ENCODE peak calls at places on chromosomes 4 and X, in six cellular contexts. One of them, this sample, is unnamed.

GRCh38 chrX:42119076-42119475 is 195.7 kb upstream of the CASK start:
- DNase-seq in A549: peak; percentile 25
- DNase-seq in fibroblast of mammary gland: peak; percentile 73
- DNase-seq in thyroid gland: no peak
- DNase-seq in fibroblast of pulmonary artery: peak; percentile 94
- DNase-seq in cardiac muscle cell: no peak
- DNase-seq in this sample: no peak

GRCh38 chr4:184280104-184280503 is 62.4 kb upstream of the ENPP6 start:
- DNase-seq in A549: no peak
- DNase-seq in fibroblast of mammary gland: no peak
- DNase-seq in thyroid gland: no peak
- DNase-seq in fibroblast of pulmonary artery: no peak
- DNase-seq in cardiac muscle cell: no peak
- DNase-seq in this sample: no peak

GRCh38 chrX:34629572-34629971 is 27.5 kb downstream of the TMEM47 start:
- DNase-seq in A549: no peak
- DNase-seq in fibroblast of mammary gland: peak; percentile 68
- DNase-seq in thyroid gland: no peak
- DNase-seq in fibroblast of pulmonary artery: no peak
- DNase-seq in cardiac muscle cell: no peak
- DNase-seq in this sample: no peak

GRCh38 chr4:54187148-54187547 is 41.9 kb upstream of the PDGFRA start:
- DNase-seq in A549: no peak
- DNase-seq in fibroblast of mammary gland: no peak
- DNase-seq in thyroid gland: peak; percentile 3
- DNase-seq in fibroblast of pulmonary artery: peak; percentile 54
- DNase-seq in cardiac muscle cell: peak; percentile 11
- DNase-seq in this sample: no peak

GRCh38 chrX:1610166-1610565 is 4.7 kb upstream of the ASMT start:
- DNase-seq in A549: no peak
- DNase-seq in fibroblast of mammary gland: no peak
- DNase-seq in thyroid gland: no peak
- DNase-seq in fibroblast of pulmonary artery: no peak
- DNase-seq in cardiac muscle cell: no peak
- DNase-seq in this sample: no peak

GRCh38 chrX:63713510-63713909 is 71.5 kb downstream of the ARHGEF9 start:
- DNase-seq in A549: no peak
- DNase-seq in fibroblast of mammary gland: peak; percentile 2
- DNase-seq in thyroid gland: peak; percentile 82
- DNase-seq in fibroblast of pulmonary artery: peak; percentile 42
- DNase-seq in cardiac muscle cell: peak; percentile 68
- DNase-seq in this sample: no peak

GRCh38 chr4:6926081-6926480 is 16.5 kb downstream of the TBC1D14 start:
- DNase-seq in A549: no peak
- DNase-seq in fibroblast of mammary gland: no peak
- DNase-seq in thyroid gland: no peak
- DNase-seq in fibroblast of pulmonary artery: no peak
- DNase-seq in cardiac muscle cell: no peak
- DNase-seq in this sample: no peak

GRCh38 chr4:124936427-124936826 is 223.9 kb upstream of the ANKRD50 start:
- DNase-seq in A549: no peak
- DNase-seq in fibroblast of mammary gland: peak; percentile 38
- DNase-seq in thyroid gland: peak; percentile 60
- DNase-seq in fibroblast of pulmonary artery: peak; percentile 80
- DNase-seq in cardiac muscle cell: peak; percentile 75
- DNase-seq in this sample: no peak

GRCh38 chrX:120147537-120147936 is 10.9 kb upstream of the RHOXF2 start:
- DNase-seq in A549: no peak
- DNase-seq in fibroblast of mammary gland: no peak
- DNase-seq in thyroid gland: no peak
- DNase-seq in fibroblast of pulmonary artery: no peak
- DNase-seq in cardiac muscle cell: no peak
- DNase-seq in this sample: no peak

GRCh38 chrX:143648705-143649104 is 12.8 kb upstream of the SLITRK4 start:
- DNase-seq in A549: no peak
- DNase-seq in fibroblast of mammary gland: no peak
- DNase-seq in thyroid gland: peak; percentile 2
- DNase-seq in fibroblast of pulmonary artery: no peak
- DNase-seq in cardiac muscle cell: no peak
- DNase-seq in this sample: no peak

GRCh38 chr4:149766135-149766534 is 49.5 kb downstream of the IQCM start:
- DNase-seq in A549: no peak
- DNase-seq in fibroblast of mammary gland: no peak
- DNase-seq in thyroid gland: no peak
- DNase-seq in fibroblast of pulmonary artery: no peak
- DNase-seq in cardiac muscle cell: no peak
- DNase-seq in this sample: no peak

GRCh38 chrX:109782994-109783711 is 50.1 kb upstream of the ACSL4 start:
- DNase-seq in A549: no peak
- DNase-seq in fibroblast of mammary gland: peak; percentile 20
- DNase-seq in thyroid gland: no peak
- DNase-seq in fibroblast of pulmonary artery: no peak
- DNase-seq in cardiac muscle cell: no peak
- DNase-seq in this sample: no peak

GRCh38 chrX:23816179-23816578 is 33.2 kb downstream of the SAT1 start:
- DNase-seq in A549: no peak
- DNase-seq in fibroblast of mammary gland: no peak
- DNase-seq in thyroid gland: no peak
- DNase-seq in fibroblast of pulmonary artery: no peak
- DNase-seq in cardiac muscle cell: no peak
- DNase-seq in this sample: no peak

GRCh38 chr4:71254451-71255012 is 84.3 kb upstream of the SLC4A4 start:
- DNase-seq in A549: no peak
- DNase-seq in fibroblast of mammary gland: no peak
- DNase-seq in thyroid gland: no peak
- DNase-seq in fibroblast of pulmonary artery: no peak
- DNase-seq in cardiac muscle cell: no peak
- DNase-seq in this sample: no peak

GRCh38 chrX:97401586-97402101 is 517.9 kb downstream of the RPA4 start:
- DNase-seq in A549: no peak
- DNase-seq in fibroblast of mammary gland: peak; percentile 40
- DNase-seq in thyroid gland: no peak
- DNase-seq in fibroblast of pulmonary artery: peak; percentile 17
- DNase-seq in cardiac muscle cell: no peak
- DNase-seq in this sample: no peak

GRCh38 chrX:95762716-95763115 is 921.9 kb upstream of the DIAPH2 start:
- DNase-seq in A549: no peak
- DNase-seq in fibroblast of mammary gland: no peak
- DNase-seq in thyroid gland: no peak
- DNase-seq in fibroblast of pulmonary artery: no peak
- DNase-seq in cardiac muscle cell: peak; percentile 46
- DNase-seq in this sample: no peak

GRCh38 chrX:95760356-95760755 is 924.3 kb upstream of the DIAPH2 start:
- DNase-seq in A549: no peak
- DNase-seq in fibroblast of mammary gland: no peak
- DNase-seq in thyroid gland: no peak
- DNase-seq in fibroblast of pulmonary artery: no peak
- DNase-seq in cardiac muscle cell: no peak
- DNase-seq in this sample: no peak

GRCh38 chrX:95764972-95765451 is 919.6 kb upstream of the DIAPH2 start:
- DNase-seq in A549: no peak
- DNase-seq in fibroblast of mammary gland: peak; percentile 44
- DNase-seq in thyroid gland: no peak
- DNase-seq in fibroblast of pulmonary artery: peak; percentile 64
- DNase-seq in cardiac muscle cell: peak; percentile 75
- DNase-seq in this sample: no peak
- TF ChIP-seq CTCF in A549: peak; percentile 37
- TF ChIP-seq CTCF in fibroblast of mammary gland: peak; percentile 46
- TF ChIP-seq CTCF in thyroid gland: no peak
- TF ChIP-seq CTCF in fibroblast of pulmonary artery: peak; percentile 43
- TF ChIP-seq CTCF in cardiac muscle cell: peak; percentile 42
- TF ChIP-seq CTCF in this sample: peak; percentile 66

DNA sequence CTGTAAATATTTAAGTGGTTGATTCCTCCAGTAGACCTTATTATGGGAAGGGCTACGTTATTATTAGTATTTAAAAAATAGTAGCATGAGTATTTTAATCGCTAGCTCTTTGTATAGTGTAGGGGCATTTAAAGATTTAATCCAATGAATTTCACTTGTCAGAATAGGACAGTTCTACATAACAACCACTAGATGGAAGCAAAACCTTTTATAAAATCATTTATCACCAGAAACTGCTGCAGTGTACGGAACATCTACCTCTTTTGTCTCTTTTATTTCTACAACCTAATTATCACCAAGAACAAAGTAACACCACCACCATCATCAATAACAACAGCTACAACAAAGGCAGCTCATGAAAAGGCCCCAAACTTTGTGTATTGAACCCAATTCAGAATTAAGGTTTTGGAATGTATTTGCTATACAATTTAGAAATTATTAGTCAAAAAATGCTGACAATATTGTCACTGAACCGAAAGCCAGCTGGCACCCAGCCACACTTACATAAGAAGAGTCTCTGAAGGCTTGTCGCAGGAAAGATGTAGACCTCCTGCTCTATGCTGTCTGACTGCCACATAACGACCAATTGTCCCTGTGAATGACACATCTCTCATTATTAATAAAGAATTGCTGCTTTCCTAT is 260.9 kb upstream of the RPS6KA3 start:
- DNase-seq in A549: peak; percentile 31
- DNase-seq in fibroblast of mammary gland: peak; percentile 41
- DNase-seq in thyroid gland: peak; percentile 32
- DNase-seq in fibroblast of pulmonary artery: peak; percentile 44
- DNase-seq in cardiac muscle cell: peak; percentile 49
- DNase-seq in this sample: no peak
- TF ChIP-seq CTCF in A549: peak; percentile 69
- TF ChIP-seq CTCF in fibroblast of mammary gland: peak; percentile 52
- TF ChIP-seq CTCF in thyroid gland: peak; percentile 28
- TF ChIP-seq CTCF in fibroblast of pulmonary artery: peak; percentile 37
- TF ChIP-seq CTCF in cardiac muscle cell: peak; percentile 35
- TF ChIP-seq CTCF in this sample: peak; percentile 71

DNA sequence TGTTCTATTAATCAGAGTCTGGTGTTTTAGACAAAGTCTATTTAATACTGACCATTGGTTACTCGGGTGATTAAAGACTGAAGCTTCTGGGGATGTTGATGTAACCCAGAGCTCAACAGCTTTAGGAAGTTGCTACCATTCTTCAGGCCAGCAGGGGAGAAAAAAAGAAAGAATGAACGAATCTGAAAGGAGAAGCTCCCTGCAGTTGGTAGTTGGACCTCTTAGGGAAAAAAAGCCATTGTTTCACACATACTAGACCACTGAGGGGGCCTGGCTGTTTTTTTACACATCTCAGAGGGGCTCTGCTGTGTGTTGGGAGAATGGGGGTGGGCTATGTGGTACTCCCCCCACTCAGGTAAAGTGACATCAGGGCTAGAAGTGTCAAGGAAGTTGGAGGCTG is 378.9 kb downstream of the KCNIP4 start:
- DNase-seq in A549: no peak
- DNase-seq in fibroblast of mammary gland: no peak
- DNase-seq in thyroid gland: no peak
- DNase-seq in fibroblast of pulmonary artery: no peak
- DNase-seq in cardiac muscle cell: no peak
- DNase-seq in this sample: no peak
- TF ChIP-seq CTCF in A549: no peak
- TF ChIP-seq CTCF in fibroblast of mammary gland: no peak
- TF ChIP-seq CTCF in thyroid gland: no peak
- TF ChIP-seq CTCF in fibroblast of pulmonary artery: no peak
- TF ChIP-seq CTCF in cardiac muscle cell: no peak
- TF ChIP-seq CTCF in this sample: no peak

GRCh38 chr4:74038161-74039064 is at the start of gene CXCL3:
- DNase-seq in A549: peak; percentile 46
- DNase-seq in fibroblast of mammary gland: peak; percentile 63
- DNase-seq in thyroid gland: peak; percentile 71
- DNase-seq in fibroblast of pulmonary artery: peak; percentile 71
- DNase-seq in cardiac muscle cell: peak; percentile 73
- DNase-seq in this sample: peak; percentile 86
- TF ChIP-seq CTCF in A549: peak; percentile 50
- TF ChIP-seq CTCF in fibroblast of mammary gland: no peak
- TF ChIP-seq CTCF in thyroid gland: peak; percentile 10
- TF ChIP-seq CTCF in fibroblast of pulmonary artery: no peak
- TF ChIP-seq CTCF in cardiac muscle cell: peak; percentile 29
- TF ChIP-seq CTCF in this sample: no peak

DNA sequence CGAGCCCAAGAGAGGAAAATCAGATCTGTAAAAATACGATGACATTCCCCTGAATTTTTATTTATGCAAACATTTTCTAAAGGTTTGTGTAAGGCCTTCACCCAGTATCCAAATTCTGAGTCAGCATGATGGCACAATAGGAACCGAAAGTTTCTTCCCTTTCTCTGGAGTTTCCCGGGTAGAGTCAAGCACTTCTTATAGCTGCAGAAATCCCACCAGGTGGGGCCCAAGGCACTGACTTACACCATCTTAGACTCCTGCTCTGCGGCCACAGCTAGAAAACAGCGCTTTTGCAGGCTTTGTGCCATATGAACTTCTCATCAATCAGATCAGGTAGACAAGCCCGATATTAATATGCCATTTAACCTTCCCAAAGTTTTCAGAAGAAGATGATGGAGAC is 13.4 kb downstream of the LEF1 start:
- DNase-seq in A549: no peak
- DNase-seq in fibroblast of mammary gland: peak; percentile 65
- DNase-seq in thyroid gland: no peak
- DNase-seq in fibroblast of pulmonary artery: no peak
- DNase-seq in cardiac muscle cell: peak; percentile 62
- DNase-seq in this sample: no peak
- TF ChIP-seq CTCF in A549: no peak
- TF ChIP-seq CTCF in fibroblast of mammary gland: no peak
- TF ChIP-seq CTCF in thyroid gland: no peak
- TF ChIP-seq CTCF in fibroblast of pulmonary artery: no peak
- TF ChIP-seq CTCF in cardiac muscle cell: no peak
- TF ChIP-seq CTCF in this sample: no peak

DNA sequence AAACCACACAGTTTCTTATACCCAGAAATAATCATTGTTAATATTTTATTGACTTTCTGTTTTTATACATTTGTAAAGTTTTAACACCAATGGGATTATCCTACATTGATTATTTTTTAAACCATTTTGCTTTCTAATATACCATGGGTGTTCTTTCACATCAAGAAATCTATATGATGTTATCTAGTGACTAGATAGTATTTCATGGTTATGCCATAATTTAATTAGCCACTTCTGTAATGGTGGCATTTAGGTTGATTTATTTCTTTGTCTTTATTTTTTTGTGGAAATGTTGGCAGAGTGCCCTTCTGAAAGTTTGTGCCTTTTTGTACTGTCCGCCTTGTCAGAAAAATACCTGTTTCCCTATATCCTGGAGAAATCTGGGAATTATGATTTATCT is 193.3 kb downstream of the CEP135 start:
- DNase-seq in A549: no peak
- DNase-seq in fibroblast of mammary gland: no peak
- DNase-seq in thyroid gland: no peak
- DNase-seq in fibroblast of pulmonary artery: no peak
- DNase-seq in cardiac muscle cell: no peak
- DNase-seq in this sample: no peak
- TF ChIP-seq CTCF in A549: no peak
- TF ChIP-seq CTCF in fibroblast of mammary gland: no peak
- TF ChIP-seq CTCF in thyroid gland: no peak
- TF ChIP-seq CTCF in fibroblast of pulmonary artery: no peak
- TF ChIP-seq CTCF in cardiac muscle cell: no peak
- TF ChIP-seq CTCF in this sample: no peak